ENCODE peak calls at places on chromosome 6, in seven cellular contexts. C is cardiac muscle cell, M is AG04450, F is osteocyte, G is astrocyte of the spinal cord, Q is neural crest cell, U is K562. B is an unnamed sample.

GRCh38 chr6:150143521-150144293 is 863 bp downstream of the PPP1R14C start:
- DNase-seq in G (no peak), C (no peak), M (no peak), F (no peak), Q (peak; percentile 31), U (peak; percentile 47), B (peak; percentile 31)

GRCh38 chr6:72699142-72699541 is 77.3 kb downstream of the KCNQ5 start:
- DNase-seq in Q (no peak), M (no peak), F (no peak), U (no peak), G (no peak), C (no peak), B (no peak)

GRCh38 chr6:167685654-167686053 is 141.1 kb upstream of the AFDN start:
- DNase-seq in C (no peak), M (no peak), G (no peak), U (no peak), F (no peak), Q (no peak), B (no peak)

GRCh38 chr6:41503841-41504525 is 42.2 kb upstream of the FOXP4 start:
- DNase-seq in F (no peak), U (no peak), G (peak; percentile 67), C (peak; percentile 80), M (no peak), Q (no peak), B (no peak)

GRCh38 chr6:161549977-161550655 is 276.3 kb upstream of the AGPAT4 start:
- DNase-seq in C (no peak), U (peak; percentile 19), Q (no peak), F (no peak), M (no peak), G (no peak), B (peak; percentile 51)

GRCh38 chr6:149331043-149331807 is 13.7 kb downstream of the TAB2 start:
- DNase-seq in M (no peak), U (no peak), Q (no peak), G (peak; percentile 24), F (no peak), C (peak; percentile 55), B (no peak)

GRCh38 chr6:20412674-20413073 is 11.0 kb downstream of the E2F3 start:
- DNase-seq in C (no peak), Q (no peak), U (no peak), M (no peak), G (no peak), F (no peak), B (no peak)

GRCh38 chr6:38345586-38345985 is 294.1 kb downstream of the BTBD9 start:
- DNase-seq in Q (no peak), C (no peak), M (no peak), F (no peak), G (no peak), U (no peak), B (no peak)

GRCh38 chr6:85472744-85473143 is 22.9 kb downstream of the NT5E start:
- DNase-seq in Q (no peak), G (no peak), U (no peak), C (no peak), F (no peak), M (no peak), B (no peak)

GRCh38 chr6:150698421-150698820 is 98.7 kb downstream of the PLEKHG1 start:
- DNase-seq in U (no peak), M (no peak), G (no peak), F (no peak), Q (no peak), C (no peak), B (no peak)

GRCh38 chr6:78917788-78918187 is 50.4 kb downstream of the IRAK1BP1 start:
- DNase-seq in F (no peak), M (no peak), U (no peak), C (no peak), G (no peak), Q (no peak), B (no peak)

GRCh38 chr6:36239710-36240256 is 30.1 kb upstream of the PNPLA1 start:
- DNase-seq in C (no peak), M (no peak), Q (no peak), F (no peak), U (no peak), G (no peak), B (no peak)

GRCh38 chr6:7684843-7685242 is 41.1 kb upstream of the BMP6 start:
- DNase-seq in M (no peak), C (no peak), U (no peak), F (no peak), G (no peak), Q (no peak), B (no peak)

GRCh38 chr6:161233986-161234620 is 39.8 kb downstream of the AGPAT4 start:
- DNase-seq in C (peak; percentile 94), M (peak; percentile 83), U (no peak), G (peak; percentile 93), Q (no peak), F (peak; percentile 89), B (peak; percentile 96)

GRCh38 chr6:30889921-30890645 is 5.8 kb downstream of the DDR1 start:
- DNase-seq in F (no peak), C (no peak), G (peak; percentile 30), Q (no peak), M (no peak), U (no peak), B (peak; percentile 83)

GRCh38 chr6:130947464-130947863 is 115.6 kb downstream of the EPB41L2 start:
- DNase-seq in U (no peak), M (no peak), Q (no peak), F (no peak), G (no peak), C (no peak), B (no peak)

GRCh38 chr6:112701201-112701600 is 354.1 kb downstream of the RFPL4B start:
- DNase-seq in F (no peak), U (no peak), M (no peak), C (peak; percentile 59), Q (no peak), G (peak; percentile 41), B (peak; percentile 64)

GRCh38 chr6:138162104-138162946 is 586 bp downstream of the ARFGEF3 start:
- DNase-seq in Q (no peak), C (no peak), U (no peak), G (peak; percentile 7), M (no peak), F (no peak), B (peak; percentile 17)

GRCh38 chr6:142819603-142820335 is 125.2 kb downstream of the HIVEP2 start:
- DNase-seq in C (peak; percentile 44), F (no peak), G (peak; percentile 45), M (no peak), Q (no peak), U (no peak), B (peak; percentile 49)

GRCh38 chr6:12476484-12476883 is 186.3 kb downstream of the EDN1 start:
- DNase-seq in U (no peak), Q (no peak), G (no peak), M (no peak), C (no peak), F (no peak), B (no peak)

GRCh38 chr6:31581511-31582229 is 554 bp downstream of the LTB start:
- DNase-seq in F (no peak), M (no peak), U (no peak), G (no peak), Q (no peak), C (no peak), B (no peak)

DNA sequence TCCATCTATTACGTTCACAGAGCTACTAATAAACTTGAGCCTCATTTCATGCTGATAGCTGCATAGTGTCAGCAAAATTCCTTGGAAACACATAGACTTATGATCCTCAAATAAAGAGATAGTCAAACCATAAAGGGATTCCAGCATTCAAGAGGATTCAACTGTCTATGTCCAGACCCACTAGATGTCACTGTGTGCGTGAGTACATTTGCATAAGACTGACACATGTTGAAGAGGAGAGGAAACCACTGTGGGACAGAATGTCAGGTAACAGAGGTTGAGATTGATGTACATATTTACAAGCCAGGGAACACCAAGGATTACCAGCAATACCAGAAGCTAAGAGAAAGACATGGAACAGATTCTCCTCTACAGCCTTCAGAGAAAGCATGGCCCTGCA is 266.5 kb downstream of the COL12A1 start:
- DNase-seq in Q (no peak), C (peak; percentile 5), F (no peak), G (peak; percentile 15), M (no peak), U (no peak), B (peak; percentile 30)
- TF ChIP-seq CTCF in Q (no peak), C (no peak), F (peak; percentile 35), G (peak; percentile 21), M (no peak), U (no peak), B (peak; percentile 15)

DNA sequence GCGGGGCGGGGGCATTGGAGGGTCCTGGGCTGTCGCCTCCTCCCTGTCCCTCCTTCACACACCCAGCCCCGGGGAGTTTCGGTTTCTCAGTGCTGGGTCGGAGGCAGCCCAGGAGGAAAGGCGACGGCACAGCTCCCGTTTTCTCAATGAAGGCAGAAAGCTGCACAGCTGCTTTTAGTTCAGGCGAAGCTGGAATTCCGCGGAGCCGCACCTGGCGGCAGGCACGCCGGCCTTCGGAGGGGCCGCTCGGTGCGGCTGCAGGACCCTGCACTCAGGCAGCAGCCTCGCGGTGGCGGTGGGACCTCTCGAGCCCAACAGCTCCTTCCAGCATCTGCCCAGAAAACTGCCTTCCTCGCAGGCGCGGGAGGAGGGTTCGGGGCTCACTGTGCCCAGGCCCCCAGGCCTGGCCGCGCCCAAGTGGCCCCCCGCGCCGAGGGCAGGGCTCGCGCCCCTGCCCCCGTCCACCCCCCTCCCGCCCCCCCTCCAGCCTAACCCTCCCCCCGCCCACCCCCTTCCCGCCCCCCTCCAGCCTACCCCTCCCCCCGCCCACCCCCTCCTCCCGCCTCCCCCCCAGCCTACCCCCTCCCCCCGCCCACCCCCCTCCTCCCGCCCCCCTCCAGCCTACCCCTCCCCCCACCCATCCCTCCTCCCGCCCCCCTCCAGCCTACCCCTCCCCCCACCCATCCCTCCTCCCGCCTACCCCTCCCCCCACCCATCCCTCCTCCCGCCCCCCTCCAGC is 4.8 kb downstream of the FOXQ1 start:
- DNase-seq in Q (no peak), M (no peak), G (no peak), C (no peak), U (no peak), F (no peak), B (no peak)
- TF ChIP-seq CTCF in Q (no peak), M (peak; percentile 21), G (no peak), C (no peak), U (no peak), F (no peak), B (no peak)

DNA sequence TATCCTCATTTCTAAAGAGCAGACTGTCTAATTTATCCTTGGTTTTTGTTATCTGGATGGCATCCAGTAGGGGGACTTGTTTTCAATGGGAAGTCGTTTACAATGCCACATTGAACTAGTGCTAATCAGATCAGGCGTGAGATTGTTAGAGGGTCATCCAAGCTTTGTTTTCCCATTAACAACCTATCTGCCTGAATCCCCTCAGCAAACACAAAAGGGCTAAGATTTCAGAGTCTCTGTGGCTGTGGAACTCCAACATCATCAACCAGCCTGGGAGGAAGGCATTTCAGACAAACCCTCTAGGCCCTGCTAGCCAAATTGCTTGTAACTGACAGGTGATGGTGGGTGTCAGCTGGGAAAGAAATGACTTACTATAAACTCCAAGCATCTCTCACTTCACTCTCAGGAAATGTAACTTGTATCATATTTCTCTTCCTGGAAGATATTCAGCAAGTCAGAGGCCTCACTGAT is 47.7 kb downstream of the COL19A1 start:
- DNase-seq in F (no peak), U (no peak), Q (no peak), M (no peak), G (no peak), C (no peak), B (no peak)
- TF ChIP-seq CTCF in F (peak; percentile 10), U (no peak), Q (peak; percentile 39), M (peak; percentile 35), G (peak; percentile 10), C (no peak), B (no peak)

DNA sequence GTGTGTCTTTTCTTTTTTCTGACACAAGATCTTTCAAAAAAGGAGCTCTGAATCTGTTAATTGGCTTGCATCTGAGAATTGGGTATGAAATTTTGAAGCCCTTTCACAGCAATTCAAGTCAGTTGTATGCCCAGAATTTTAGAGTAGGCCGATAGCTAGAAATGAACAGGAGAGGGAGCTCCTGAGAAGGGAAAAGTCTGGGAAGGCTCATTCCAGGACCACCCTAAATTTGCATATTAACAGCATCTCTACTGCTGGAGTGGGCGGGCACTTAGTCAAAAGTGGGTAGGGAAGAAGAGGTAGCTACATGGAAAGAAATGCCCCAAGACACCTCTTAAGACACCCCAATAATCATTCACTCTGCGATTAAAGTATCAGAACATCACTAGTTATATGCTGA is 928.3 kb downstream of the TBC1D32 start:
- DNase-seq in G (no peak), C (no peak), Q (no peak), M (no peak), F (no peak), U (no peak), B (peak; percentile 24)
- TF ChIP-seq CTCF in G (peak; percentile 28), C (no peak), Q (peak; percentile 36), M (no peak), F (peak; percentile 5), U (no peak), B (peak; percentile 24)

B was measured in MCF 10A.